ENCODE peak calls at places on chromosomes 13 and 19, in five cellular contexts. S is AML-193; G is psoas muscle; K is Peyer's patch; E is stimulated activated CD8-positive, alpha-beta memory T cell treated with anti-CD3 and anti-CD28 coated beads, Interleukin-4, amount 100 ng/mL, for 1 hour. T is an unnamed sample.

GRCh38 chr19:48907671-48908070 is 7.6 kb downstream of the NUCB1 start:
- DNase-seq in S (no peak), G (no peak), E (no peak), K (peak), T (no peak)

GRCh38 chr19:15195987-15196682 is 4.7 kb downstream of the NOTCH3 start:
- DNase-seq in S (no peak), E (no peak), G (no peak), K (peak), T (no peak)

GRCh38 chr19:9848060-9848459 is 12.9 kb downstream of the PIN1 start:
- DNase-seq in E (no peak), G (no peak), K (no peak), S (no peak), T (no peak)

GRCh38 chr13:95185311-95185710 is 115.9 kb downstream of the ABCC4 start:
- DNase-seq in S (no peak), E (no peak), G (no peak), K (no peak), T (no peak)

GRCh38 chr19:53172892-53173291 is 14.0 kb upstream of the ZNF347 start:
- DNase-seq in E (no peak), G (no peak), K (no peak), S (no peak), T (no peak)

GRCh38 chr19:48795855-48796142 is 15.0 kb downstream of the BCAT2 start:
- DNase-seq in K (peak), E (no peak), S (no peak), G (peak), T (no peak)

GRCh38 chr19:54444737-54445136 is 4.3 kb upstream of the LENG8 start:
- DNase-seq in K (peak), E (no peak), G (no peak), S (no peak), T (no peak)

GRCh38 chr19:41442473-41443360 is at the start of gene ERICH4:
- DNase-seq in K (peak), G (no peak), S (no peak), E (no peak), T (no peak)

GRCh38 chr19:43623889-43624670 is 4.7 kb upstream of the ZNF428 start:
- DNase-seq in G (no peak), E (no peak), K (no peak), S (no peak), T (no peak)

GRCh38 chr13:53272873-53273272 is 244.3 kb downstream of the OLFM4 start:
- DNase-seq in K (no peak), G (no peak), E (no peak), S (no peak), T (no peak)

GRCh38 chr19:48395170-48395455 is 1.6 kb downstream of the GRIN2D start:
- DNase-seq in S (no peak), E (no peak), G (no peak), K (no peak), T (no peak)

GRCh38 chr19:4577020-4577782 is 17.7 kb upstream of the SEMA6B start:
- DNase-seq in S (no peak), E (no peak), G (no peak), K (no peak), T (no peak)

GRCh38 chr19:2014731-2015610 is 543 bp downstream of the BTBD2 start:
- DNase-seq in S (no peak), E (no peak), K (no peak), G (no peak), T (no peak)

GRCh38 chr19:29509456-29509855 is 16.3 kb upstream of the VSTM2B start:
- DNase-seq in E (no peak), G (no peak), K (no peak), S (no peak), T (no peak)

GRCh38 chr19:29714953-29715694 is at the start of gene C19orf12:
- DNase-seq in S (peak), K (peak), G (peak), E (no peak), T (no peak)

GRCh38 chr19:2887391-2887914 is 13.3 kb upstream of the ZNF57 start:
- DNase-seq in E (no peak), K (no peak), G (no peak), S (peak), T (no peak)

GRCh38 chr19:5119297-5119998 is 150.5 kb downstream of the KDM4B start:
- DNase-seq in E (no peak), G (no peak), S (no peak), K (no peak), T (no peak)

GRCh38 chr19:13983213-13983889 is 22.8 kb downstream of the RFX1 start:
- DNase-seq in E (no peak), K (peak), G (no peak), S (no peak), T (no peak)

GRCh38 chr13:95921485-95921884 is 131.7 kb downstream of the UGGT2 start:
- DNase-seq in E (no peak), S (no peak), G (no peak), K (no peak), T (no peak)

GRCh38 chr19:55538132-55538531 is 1.2 kb upstream of the SBK2 start:
- DNase-seq in G (no peak), S (no peak), E (no peak), K (no peak), T (no peak)

GRCh38 chr13:102580552-102581169 is 16.1 kb upstream of the TPP2 start:
- DNase-seq in G (no peak), K (peak), E (no peak), S (peak), T (no peak)

GRCh38 chr19:23762884-23763711 is 4.4 kb upstream of the ZNF681 start:
- DNase-seq in S (peak), E (peak), K (peak), G (peak), T (no peak)

GRCh38 chr13:110978390-110978789 is 63.5 kb upstream of the ANKRD10 start:
- DNase-seq in S (no peak), K (no peak), G (no peak), E (no peak), T (no peak)

GRCh38 chr19:14769201-14769600 is 9.2 kb downstream of the ADGRE2 start:
- DNase-seq in K (peak), G (no peak), E (no peak), S (no peak), T (no peak)

GRCh38 chr19:3692141-3693029 is 7.9 kb downstream of the PIP5K1C start:
- DNase-seq in S (no peak), G (no peak), K (no peak), E (peak), T (no peak)

GRCh38 chr13:110168999-110169933 is 137.7 kb downstream of the COL4A1 start:
- DNase-seq in K (no peak), G (no peak), S (no peak), E (no peak), T (no peak)

GRCh38 chr19:57248646-57249045 is 8.2 kb downstream of the ZNF805 start:
- DNase-seq in E (no peak), G (no peak), S (no peak), K (no peak), T (no peak)

GRCh38 chr19:30431591-30431990 is 59.4 kb downstream of the ZNF536 start:
- DNase-seq in E (no peak), K (no peak), G (no peak), S (no peak), T (no peak)

GRCh38 chr19:39406656-39407393 is at the start of gene ZFP36:
- DNase-seq in E (peak), S (peak), K (peak), G (peak), T (no peak)

GRCh38 chr19:53424968-53425597 is 6.7 kb upstream of the ZNF761 start:
- DNase-seq in K (peak), E (peak), G (peak), S (peak), T (no peak)

T was measured in SIG-M5.